ENCODE peak calls at places on chromosomes 16 and 17, in four cellular contexts. One of them, this sample, is unnamed.

GRCh38 chr16:68033101-68033500 is 10.0 kb downstream of the DUS2 start:
- DNase-seq in GM12891: no peak
- DNase-seq in HT-29: no peak
- DNase-seq in HL-60: no peak
- DNase-seq in this sample: no peak

GRCh38 chr17:31508310-31509094 is 117.0 kb downstream of the RAB11FIP4 start:
- DNase-seq in GM12891: no peak
- DNase-seq in HT-29: peak; percentile 45
- DNase-seq in HL-60: no peak
- DNase-seq in this sample: peak; percentile 8

GRCh38 chr17:50269477-50270429 is 4.5 kb upstream of the TMEM92 start:
- DNase-seq in GM12891: peak; percentile 66
- DNase-seq in HT-29: peak; percentile 75
- DNase-seq in HL-60: peak; percentile 37
- DNase-seq in this sample: peak; percentile 81

GRCh38 chr16:11742041-11742535 is 569 bp downstream of the TXNDC11 start:
- DNase-seq in GM12891: peak; percentile 38
- DNase-seq in HT-29: peak; percentile 56
- DNase-seq in HL-60: peak; percentile 37
- DNase-seq in this sample: peak; percentile 69

GRCh38 chr16:2428051-2428786 is 1.0 kb upstream of the CCNF start:
- DNase-seq in GM12891: no peak
- DNase-seq in HT-29: peak; percentile 64
- DNase-seq in HL-60: no peak
- DNase-seq in this sample: peak; percentile 66

GRCh38 chr17:71472809-71473789 is 647.7 kb upstream of the SOX9 start:
- DNase-seq in GM12891: peak; percentile 3
- DNase-seq in HT-29: peak; percentile 57
- DNase-seq in HL-60: no peak
- DNase-seq in this sample: peak; percentile 85

GRCh38 chr17:39001703-39002637 is 34.8 kb upstream of the FBXO47 start:
- DNase-seq in GM12891: no peak
- DNase-seq in HT-29: peak; percentile 54
- DNase-seq in HL-60: peak; percentile 61
- DNase-seq in this sample: no peak

GRCh38 chr16:25785361-25785760 is 93.6 kb downstream of the HS3ST4 start:
- DNase-seq in GM12891: no peak
- DNase-seq in HT-29: no peak
- DNase-seq in HL-60: no peak
- DNase-seq in this sample: no peak

GRCh38 chr16:84357191-84357651 is 11.1 kb upstream of the ATP2C2 start:
- DNase-seq in GM12891: no peak
- DNase-seq in HT-29: peak; percentile 37
- DNase-seq in HL-60: peak; percentile 63
- DNase-seq in this sample: no peak

GRCh38 chr17:10169274-10169673 is 29.1 kb downstream of the GAS7 start:
- DNase-seq in GM12891: no peak
- DNase-seq in HT-29: no peak
- DNase-seq in HL-60: no peak
- DNase-seq in this sample: no peak

GRCh38 chr17:31877911-31878702 is 19.1 kb upstream of the COPRS start:
- DNase-seq in GM12891: no peak
- DNase-seq in HT-29: no peak
- DNase-seq in HL-60: no peak
- DNase-seq in this sample: no peak

GRCh38 chr17:48026503-48027321 is 10.9 kb downstream of the COPZ2 start:
- DNase-seq in GM12891: peak; percentile 78
- DNase-seq in HT-29: peak; percentile 89
- DNase-seq in HL-60: peak; percentile 75
- DNase-seq in this sample: peak; percentile 98

GRCh38 chr17:77728022-77728671 is 230.4 kb upstream of the TNRC6C start:
- DNase-seq in GM12891: no peak
- DNase-seq in HT-29: peak; percentile 54
- DNase-seq in HL-60: no peak
- DNase-seq in this sample: no peak

GRCh38 chr17:19003966-19004600 is 481 bp downstream of the FAM83G start:
- DNase-seq in GM12891: peak; percentile 72
- DNase-seq in HT-29: peak; percentile 48
- DNase-seq in HL-60: peak; percentile 10
- DNase-seq in this sample: peak; percentile 71

GRCh38 chr17:81575836-81576235 is 23.7 kb upstream of the FAAP100 start:
- DNase-seq in GM12891: no peak
- DNase-seq in HT-29: no peak
- DNase-seq in HL-60: no peak
- DNase-seq in this sample: no peak